ENCODE peak calls at places on chromosomes 16 and 17, in nine cellular contexts. One of them, this sample, is unnamed.

GRCh38 chr17:57751971-57752905 is 7.1 kb upstream of the CCDC182 start:
- DNase-seq in GM23248: no peak
- DNase-seq in breast epithelium: no peak
- DNase-seq in CD8-positive, alpha-beta T cell: no peak
- DNase-seq in fibroblast of lung: no peak
- DNase-seq in pancreas: no peak
- DNase-seq in astrocyte of the cerebellum: no peak
- DNase-seq in SK-N-SH: peak; percentile 63
- DNase-seq in HAP-1: no peak
- DNase-seq in this sample: no peak

GRCh38 chr16:12211870-12212690 is 235.5 kb downstream of the SNX29 start:
- DNase-seq in GM23248: no peak
- DNase-seq in SK-N-SH: no peak
- DNase-seq in HAP-1: no peak
- DNase-seq in pancreas: no peak
- DNase-seq in breast epithelium: no peak
- DNase-seq in astrocyte of the cerebellum: no peak
- DNase-seq in fibroblast of lung: no peak
- DNase-seq in CD8-positive, alpha-beta T cell: no peak
- DNase-seq in this sample: no peak

GRCh38 chr17:28759296-28759865 is 15.6 kb downstream of the TRAF4 start:
- DNase-seq in fibroblast of lung: no peak
- DNase-seq in breast epithelium: no peak
- DNase-seq in SK-N-SH: no peak
- DNase-seq in astrocyte of the cerebellum: no peak
- DNase-seq in HAP-1: no peak
- DNase-seq in GM23248: no peak
- DNase-seq in CD8-positive, alpha-beta T cell: no peak
- DNase-seq in pancreas: no peak
- DNase-seq in this sample: no peak

GRCh38 chr17:8223356-8224063 is 13.1 kb upstream of the AURKB start:
- DNase-seq in SK-N-SH: peak; percentile 54
- DNase-seq in CD8-positive, alpha-beta T cell: peak; percentile 63
- DNase-seq in pancreas: peak; percentile 59
- DNase-seq in GM23248: peak; percentile 71
- DNase-seq in HAP-1: peak; percentile 81
- DNase-seq in fibroblast of lung: peak; percentile 62
- DNase-seq in astrocyte of the cerebellum: no peak
- DNase-seq in breast epithelium: peak; percentile 53
- DNase-seq in this sample: peak; percentile 52

GRCh38 chr17:55433629-55434422 is 12.2 kb upstream of the MMD start:
- DNase-seq in pancreas: no peak
- DNase-seq in CD8-positive, alpha-beta T cell: no peak
- DNase-seq in GM23248: peak; percentile 93
- DNase-seq in fibroblast of lung: peak; percentile 99
- DNase-seq in astrocyte of the cerebellum: peak; percentile 62
- DNase-seq in SK-N-SH: no peak
- DNase-seq in HAP-1: no peak
- DNase-seq in breast epithelium: peak; percentile 57
- DNase-seq in this sample: peak; percentile 97

GRCh38 chr16:69769404-69769803 is 7.3 kb downstream of the WWP2 start:
- DNase-seq in SK-N-SH: no peak
- DNase-seq in GM23248: no peak
- DNase-seq in pancreas: no peak
- DNase-seq in HAP-1: no peak
- DNase-seq in CD8-positive, alpha-beta T cell: no peak
- DNase-seq in fibroblast of lung: no peak
- DNase-seq in breast epithelium: no peak
- DNase-seq in astrocyte of the cerebellum: no peak
- DNase-seq in this sample: no peak

GRCh38 chr16:67833035-67833417 is 9.1 kb upstream of the THAP11 start:
- DNase-seq in fibroblast of lung: peak; percentile 43
- DNase-seq in breast epithelium: no peak
- DNase-seq in GM23248: peak; percentile 94
- DNase-seq in SK-N-SH: no peak
- DNase-seq in astrocyte of the cerebellum: no peak
- DNase-seq in pancreas: no peak
- DNase-seq in CD8-positive, alpha-beta T cell: no peak
- DNase-seq in HAP-1: peak; percentile 32
- DNase-seq in this sample: peak; percentile 48

GRCh38 chr16:87003414-87003755 is 313.8 kb downstream of the C16orf95 start:
- DNase-seq in astrocyte of the cerebellum: no peak
- DNase-seq in fibroblast of lung: no peak
- DNase-seq in pancreas: no peak
- DNase-seq in breast epithelium: no peak
- DNase-seq in HAP-1: no peak
- DNase-seq in CD8-positive, alpha-beta T cell: no peak
- DNase-seq in GM23248: peak; percentile 34
- DNase-seq in SK-N-SH: no peak
- DNase-seq in this sample: peak; percentile 26

GRCh38 chr17:51921500-51921899 is 237.0 kb downstream of the CA10 start:
- DNase-seq in astrocyte of the cerebellum: no peak
- DNase-seq in CD8-positive, alpha-beta T cell: no peak
- DNase-seq in breast epithelium: no peak
- DNase-seq in pancreas: no peak
- DNase-seq in HAP-1: no peak
- DNase-seq in GM23248: no peak
- DNase-seq in SK-N-SH: no peak
- DNase-seq in fibroblast of lung: no peak
- DNase-seq in this sample: no peak

GRCh38 chr17:50272711-50273653 is 1.3 kb upstream of the TMEM92 start:
- DNase-seq in fibroblast of lung: peak; percentile 60
- DNase-seq in astrocyte of the cerebellum: no peak
- DNase-seq in breast epithelium: no peak
- DNase-seq in HAP-1: peak; percentile 78
- DNase-seq in pancreas: no peak
- DNase-seq in CD8-positive, alpha-beta T cell: peak; percentile 46
- DNase-seq in SK-N-SH: peak; percentile 97
- DNase-seq in GM23248: peak; percentile 78
- DNase-seq in this sample: peak; percentile 64

GRCh38 chr17:1054656-1055055 is 57.7 kb downstream of the TIMM22 start:
- DNase-seq in fibroblast of lung: no peak
- DNase-seq in astrocyte of the cerebellum: no peak
- DNase-seq in pancreas: no peak
- DNase-seq in SK-N-SH: no peak
- DNase-seq in CD8-positive, alpha-beta T cell: no peak
- DNase-seq in HAP-1: no peak
- DNase-seq in breast epithelium: no peak
- DNase-seq in GM23248: no peak
- DNase-seq in this sample: no peak

DNA sequence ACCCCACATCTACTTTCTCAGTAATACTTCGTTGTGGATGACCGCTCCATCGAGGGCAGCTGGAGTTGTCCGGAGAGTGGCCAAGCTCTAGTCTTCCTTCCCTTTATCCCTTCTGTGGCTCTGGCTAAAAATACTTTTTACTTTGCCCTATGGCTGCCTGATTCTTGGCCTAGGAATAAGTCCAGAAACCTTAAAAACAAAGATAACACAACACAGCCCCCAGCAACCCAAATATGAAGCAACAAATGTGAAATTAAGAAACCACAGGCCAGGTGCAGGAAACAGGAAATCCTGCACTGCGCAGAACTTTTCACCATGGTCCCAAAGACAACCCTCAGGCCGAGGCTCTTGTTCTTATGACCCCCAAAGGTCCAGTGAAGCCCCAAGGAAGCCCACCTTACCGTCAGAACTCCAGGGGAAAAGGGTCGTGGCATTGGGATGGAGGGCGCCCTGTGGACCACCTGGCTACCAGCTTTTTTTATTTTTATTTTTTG is 26.0 kb downstream of the TK2 start:
- DNase-seq in GM23248: no peak
- DNase-seq in pancreas: no peak
- DNase-seq in SK-N-SH: no peak
- DNase-seq in breast epithelium: no peak
- DNase-seq in astrocyte of the cerebellum: no peak
- DNase-seq in fibroblast of lung: no peak
- DNase-seq in HAP-1: no peak
- DNase-seq in CD8-positive, alpha-beta T cell: peak; percentile 52
- DNase-seq in this sample: no peak
- H3K4me3 ChIP-seq in GM23248: no peak overlapping the region
- H3K4me3 ChIP-seq in pancreas: no peak overlapping the region
- H3K4me3 ChIP-seq in SK-N-SH: no peak overlapping the region
- H3K4me3 ChIP-seq in breast epithelium: no peak overlapping the region
- H3K4me3 ChIP-seq in astrocyte of the cerebellum: no peak overlapping the region
- H3K4me3 ChIP-seq in fibroblast of lung: no peak overlapping the region
- H3K4me3 ChIP-seq in HAP-1: no peak overlapping the region
- H3K4me3 ChIP-seq in CD8-positive, alpha-beta T cell: peak overlapping the region; percentile 41
- H3K4me3 ChIP-seq in this sample: no peak overlapping the region

GRCh38 chr17:36864230-36864629 is 73.0 kb upstream of the LHX1 start:
- DNase-seq in GM23248: no peak
- DNase-seq in fibroblast of lung: no peak
- DNase-seq in pancreas: no peak
- DNase-seq in SK-N-SH: peak; percentile 50
- DNase-seq in HAP-1: no peak
- DNase-seq in CD8-positive, alpha-beta T cell: no peak
- DNase-seq in astrocyte of the cerebellum: no peak
- DNase-seq in breast epithelium: no peak
- DNase-seq in this sample: no peak
- H3K4me3 ChIP-seq in GM23248: no peak overlapping the region
- H3K4me3 ChIP-seq in fibroblast of lung: no peak overlapping the region
- H3K4me3 ChIP-seq in pancreas: no peak overlapping the region
- H3K4me3 ChIP-seq in SK-N-SH: no peak overlapping the region
- H3K4me3 ChIP-seq in HAP-1: no peak overlapping the region
- H3K4me3 ChIP-seq in CD8-positive, alpha-beta T cell: no peak overlapping the region
- H3K4me3 ChIP-seq in astrocyte of the cerebellum: no peak overlapping the region
- H3K4me3 ChIP-seq in breast epithelium: no peak overlapping the region
- H3K4me3 ChIP-seq in this sample: no peak overlapping the region

GRCh38 chr17:78715876-78716275 is 66.2 kb downstream of the CYTH1 start:
- DNase-seq in pancreas: no peak
- DNase-seq in breast epithelium: no peak
- DNase-seq in CD8-positive, alpha-beta T cell: no peak
- DNase-seq in GM23248: no peak
- DNase-seq in SK-N-SH: no peak
- DNase-seq in astrocyte of the cerebellum: no peak
- DNase-seq in HAP-1: no peak
- DNase-seq in fibroblast of lung: no peak
- DNase-seq in this sample: no peak

GRCh38 chr17:78716814-78717393 is 65.2 kb downstream of the CYTH1 start:
- DNase-seq in breast epithelium: peak; percentile 69
- DNase-seq in astrocyte of the cerebellum: no peak
- DNase-seq in CD8-positive, alpha-beta T cell: peak; percentile 50
- DNase-seq in HAP-1: peak; percentile 53
- DNase-seq in SK-N-SH: peak; percentile 82
- DNase-seq in pancreas: peak; percentile 88
- DNase-seq in fibroblast of lung: peak; percentile 45
- DNase-seq in GM23248: peak; percentile 78
- DNase-seq in this sample: peak; percentile 39

GRCh38 chr17:78715000-78715771 is 66.9 kb downstream of the CYTH1 start:
- DNase-seq in SK-N-SH: no peak
- DNase-seq in fibroblast of lung: no peak
- DNase-seq in HAP-1: no peak
- DNase-seq in breast epithelium: no peak
- DNase-seq in GM23248: peak; percentile 27
- DNase-seq in pancreas: no peak
- DNase-seq in CD8-positive, alpha-beta T cell: no peak
- DNase-seq in astrocyte of the cerebellum: no peak
- DNase-seq in this sample: no peak

GRCh38 chr17:78717431-78717980 is 64.6 kb downstream of the CYTH1 start:
- DNase-seq in CD8-positive, alpha-beta T cell: no peak
- DNase-seq in SK-N-SH: peak; percentile 75
- DNase-seq in astrocyte of the cerebellum: no peak
- DNase-seq in fibroblast of lung: peak; percentile 68
- DNase-seq in GM23248: peak; percentile 64
- DNase-seq in pancreas: peak; percentile 35
- DNase-seq in breast epithelium: no peak
- DNase-seq in HAP-1: peak; percentile 68
- DNase-seq in this sample: peak; percentile 42

DNA sequence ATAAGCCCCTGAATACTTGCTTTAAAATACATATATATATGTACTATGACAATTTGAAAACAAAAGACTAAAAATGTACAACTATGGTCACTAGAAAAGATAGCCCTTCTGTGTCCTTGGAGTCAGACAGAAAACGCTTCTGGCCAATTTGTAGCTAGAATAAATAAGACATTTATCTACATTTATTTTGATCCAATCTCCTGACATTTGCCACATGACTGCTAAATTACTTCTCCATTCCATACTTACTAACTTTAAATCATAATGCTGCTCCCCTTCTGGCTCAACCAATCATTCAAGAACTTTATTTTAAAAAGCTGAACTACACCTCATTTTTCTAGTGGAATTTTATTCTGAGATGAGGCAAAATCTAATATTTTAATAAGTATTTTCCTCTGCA is 65.8 kb downstream of the CYTH1 start:
- DNase-seq in GM23248: no peak
- DNase-seq in pancreas: no peak
- DNase-seq in HAP-1: no peak
- DNase-seq in breast epithelium: no peak
- DNase-seq in SK-N-SH: peak; percentile 47
- DNase-seq in CD8-positive, alpha-beta T cell: no peak
- DNase-seq in astrocyte of the cerebellum: no peak
- DNase-seq in fibroblast of lung: no peak
- DNase-seq in this sample: no peak
- H3K4me3 ChIP-seq in GM23248: peak overlapping the region; percentile 73
- H3K4me3 ChIP-seq in pancreas: peak overlapping the region; percentile 48
- H3K4me3 ChIP-seq in HAP-1: no peak overlapping the region
- H3K4me3 ChIP-seq in breast epithelium: no peak overlapping the region
- H3K4me3 ChIP-seq in SK-N-SH: no peak overlapping the region
- H3K4me3 ChIP-seq in CD8-positive, alpha-beta T cell: no peak overlapping the region
- H3K4me3 ChIP-seq in astrocyte of the cerebellum: no peak overlapping the region
- H3K4me3 ChIP-seq in fibroblast of lung: peak overlapping the region; percentile 68
- H3K4me3 ChIP-seq in this sample: no peak overlapping the region

DNA sequence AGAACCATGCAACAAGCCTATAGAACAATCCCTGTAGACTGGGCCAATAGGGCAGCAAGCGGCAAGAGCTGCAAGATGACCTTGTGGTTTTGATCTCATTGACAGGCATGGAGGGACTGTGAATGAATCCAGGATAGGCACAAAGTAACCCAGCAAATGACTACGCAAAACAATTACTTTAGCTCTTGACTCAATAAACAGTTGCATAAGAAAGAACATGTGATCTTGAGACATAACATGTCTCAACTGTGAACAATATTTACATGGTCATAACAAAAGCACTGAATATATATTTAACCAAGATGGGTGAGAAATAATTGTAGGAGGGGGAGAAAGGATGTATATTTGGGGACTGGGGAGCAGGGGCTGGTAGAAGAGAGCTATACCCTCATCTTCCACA is 313.7 kb upstream of the CDH5 start:
- DNase-seq in HAP-1: no peak
- DNase-seq in CD8-positive, alpha-beta T cell: no peak
- DNase-seq in pancreas: no peak
- DNase-seq in astrocyte of the cerebellum: no peak
- DNase-seq in fibroblast of lung: peak; percentile 31
- DNase-seq in GM23248: no peak
- DNase-seq in breast epithelium: no peak
- DNase-seq in SK-N-SH: no peak
- DNase-seq in this sample: peak; percentile 26
- H3K4me3 ChIP-seq in HAP-1: no peak overlapping the region
- H3K4me3 ChIP-seq in CD8-positive, alpha-beta T cell: no peak overlapping the region
- H3K4me3 ChIP-seq in pancreas: no peak overlapping the region
- H3K4me3 ChIP-seq in astrocyte of the cerebellum: no peak overlapping the region
- H3K4me3 ChIP-seq in fibroblast of lung: no peak overlapping the region
- H3K4me3 ChIP-seq in GM23248: no peak overlapping the region
- H3K4me3 ChIP-seq in breast epithelium: no peak overlapping the region
- H3K4me3 ChIP-seq in SK-N-SH: no peak overlapping the region
- H3K4me3 ChIP-seq in this sample: no peak overlapping the region

This sample was measured in choroid plexus epithelial cell.